ENCODE peak calls at places on chromosomes 2 and 18, in eight cellular contexts. One of them, this sample, is unnamed.

GRCh38 chr2:23708771-23709170 is 218.2 kb downstream of the ATAD2B start:
- DNase-seq in coronary artery: no peak
- DNase-seq in fibroblast of pulmonary artery: no peak
- DNase-seq in amniotic stem cell: no peak
- DNase-seq in NCI-H748 treated with DMSO at 0.1 percent for 48 hours: no peak
- DNase-seq in stimulated activated CD8-positive, alpha-beta memory T cell treated with anti-CD3 and anti-CD28 coated beads, Interleukin-4, amount 100 ng/mL, for 48 hours: no peak
- DNase-seq in T follicular helper cell: no peak
- DNase-seq in right cardiac atrium: no peak
- DNase-seq in this sample: no peak

GRCh38 chr2:199336546-199336945 is 121.2 kb downstream of the SATB2 start:
- DNase-seq in right cardiac atrium: no peak
- DNase-seq in stimulated activated CD8-positive, alpha-beta memory T cell treated with anti-CD3 and anti-CD28 coated beads, Interleukin-4, amount 100 ng/mL, for 48 hours: no peak
- DNase-seq in coronary artery: no peak
- DNase-seq in amniotic stem cell: no peak
- DNase-seq in fibroblast of pulmonary artery: no peak
- DNase-seq in T follicular helper cell: no peak
- DNase-seq in NCI-H748 treated with DMSO at 0.1 percent for 48 hours: no peak
- DNase-seq in this sample: no peak

GRCh38 chr2:119827866-119828507 is 68.3 kb downstream of the PTPN4 start:
- DNase-seq in stimulated activated CD8-positive, alpha-beta memory T cell treated with anti-CD3 and anti-CD28 coated beads, Interleukin-4, amount 100 ng/mL, for 48 hours: no peak
- DNase-seq in fibroblast of pulmonary artery: peak; percentile 24
- DNase-seq in coronary artery: no peak
- DNase-seq in T follicular helper cell: no peak
- DNase-seq in NCI-H748 treated with DMSO at 0.1 percent for 48 hours: no peak
- DNase-seq in amniotic stem cell: no peak
- DNase-seq in right cardiac atrium: no peak
- DNase-seq in this sample: no peak

GRCh38 chr2:226796012-226796839 is 3.4 kb downstream of the IRS1 start:
- DNase-seq in NCI-H748 treated with DMSO at 0.1 percent for 48 hours: no peak
- DNase-seq in right cardiac atrium: peak; percentile 51
- DNase-seq in coronary artery: no peak
- DNase-seq in amniotic stem cell: no peak
- DNase-seq in T follicular helper cell: no peak
- DNase-seq in fibroblast of pulmonary artery: no peak
- DNase-seq in stimulated activated CD8-positive, alpha-beta memory T cell treated with anti-CD3 and anti-CD28 coated beads, Interleukin-4, amount 100 ng/mL, for 48 hours: no peak
- DNase-seq in this sample: no peak

GRCh38 chr2:101546376-101547058 is 71.6 kb upstream of the RFX8 start:
- DNase-seq in right cardiac atrium: no peak
- DNase-seq in fibroblast of pulmonary artery: peak; percentile 53
- DNase-seq in amniotic stem cell: no peak
- DNase-seq in coronary artery: no peak
- DNase-seq in T follicular helper cell: no peak
- DNase-seq in stimulated activated CD8-positive, alpha-beta memory T cell treated with anti-CD3 and anti-CD28 coated beads, Interleukin-4, amount 100 ng/mL, for 48 hours: no peak
- DNase-seq in NCI-H748 treated with DMSO at 0.1 percent for 48 hours: no peak
- DNase-seq in this sample: no peak

GRCh38 chr2:109611467-109612095 is 2.2 kb downstream of the SEPTIN10 start:
- DNase-seq in T follicular helper cell: no peak
- DNase-seq in amniotic stem cell: peak; percentile 52
- DNase-seq in coronary artery: no peak
- DNase-seq in fibroblast of pulmonary artery: peak; percentile 80
- DNase-seq in stimulated activated CD8-positive, alpha-beta memory T cell treated with anti-CD3 and anti-CD28 coated beads, Interleukin-4, amount 100 ng/mL, for 48 hours: no peak
- DNase-seq in right cardiac atrium: no peak
- DNase-seq in NCI-H748 treated with DMSO at 0.1 percent for 48 hours: no peak
- DNase-seq in this sample: no peak

GRCh38 chr18:50558948-50559749 is 738 bp upstream of the MAPK4 start:
- DNase-seq in T follicular helper cell: no peak
- DNase-seq in NCI-H748 treated with DMSO at 0.1 percent for 48 hours: no peak
- DNase-seq in stimulated activated CD8-positive, alpha-beta memory T cell treated with anti-CD3 and anti-CD28 coated beads, Interleukin-4, amount 100 ng/mL, for 48 hours: no peak
- DNase-seq in coronary artery: no peak
- DNase-seq in right cardiac atrium: no peak
- DNase-seq in amniotic stem cell: no peak
- DNase-seq in fibroblast of pulmonary artery: no peak
- DNase-seq in this sample: no peak

GRCh38 chr2:239271471-239272255 is 129.2 kb downstream of the HDAC4 start:
- DNase-seq in T follicular helper cell: no peak
- DNase-seq in coronary artery: peak; percentile 62
- DNase-seq in right cardiac atrium: no peak
- DNase-seq in amniotic stem cell: no peak
- DNase-seq in fibroblast of pulmonary artery: no peak
- DNase-seq in stimulated activated CD8-positive, alpha-beta memory T cell treated with anti-CD3 and anti-CD28 coated beads, Interleukin-4, amount 100 ng/mL, for 48 hours: no peak
- DNase-seq in NCI-H748 treated with DMSO at 0.1 percent for 48 hours: no peak
- DNase-seq in this sample: no peak

GRCh38 chr18:75201936-75202335 is 7.0 kb downstream of the PTGR3 start:
- DNase-seq in amniotic stem cell: no peak
- DNase-seq in NCI-H748 treated with DMSO at 0.1 percent for 48 hours: no peak
- DNase-seq in coronary artery: no peak
- DNase-seq in right cardiac atrium: no peak
- DNase-seq in T follicular helper cell: no peak
- DNase-seq in fibroblast of pulmonary artery: no peak
- DNase-seq in stimulated activated CD8-positive, alpha-beta memory T cell treated with anti-CD3 and anti-CD28 coated beads, Interleukin-4, amount 100 ng/mL, for 48 hours: no peak
- DNase-seq in this sample: no peak

GRCh38 chr2:85890522-85891176 is 1.9 kb upstream of the ST3GAL5 start:
- DNase-seq in fibroblast of pulmonary artery: no peak
- DNase-seq in coronary artery: no peak
- DNase-seq in NCI-H748 treated with DMSO at 0.1 percent for 48 hours: no peak
- DNase-seq in amniotic stem cell: no peak
- DNase-seq in stimulated activated CD8-positive, alpha-beta memory T cell treated with anti-CD3 and anti-CD28 coated beads, Interleukin-4, amount 100 ng/mL, for 48 hours: no peak
- DNase-seq in right cardiac atrium: no peak
- DNase-seq in T follicular helper cell: no peak
- DNase-seq in this sample: no peak

GRCh38 chr2:134372141-134372540 is 118.3 kb downstream of the MGAT5 start:
- DNase-seq in amniotic stem cell: no peak
- DNase-seq in fibroblast of pulmonary artery: no peak
- DNase-seq in NCI-H748 treated with DMSO at 0.1 percent for 48 hours: no peak
- DNase-seq in coronary artery: no peak
- DNase-seq in right cardiac atrium: no peak
- DNase-seq in T follicular helper cell: no peak
- DNase-seq in stimulated activated CD8-positive, alpha-beta memory T cell treated with anti-CD3 and anti-CD28 coated beads, Interleukin-4, amount 100 ng/mL, for 48 hours: no peak
- DNase-seq in this sample: no peak

GRCh38 chr18:48750485-48751175 is 200.1 kb downstream of the SMAD7 start:
- DNase-seq in amniotic stem cell: no peak
- DNase-seq in NCI-H748 treated with DMSO at 0.1 percent for 48 hours: no peak
- DNase-seq in stimulated activated CD8-positive, alpha-beta memory T cell treated with anti-CD3 and anti-CD28 coated beads, Interleukin-4, amount 100 ng/mL, for 48 hours: no peak
- DNase-seq in fibroblast of pulmonary artery: peak; percentile 35
- DNase-seq in T follicular helper cell: no peak
- DNase-seq in coronary artery: no peak
- DNase-seq in right cardiac atrium: peak; percentile 93
- DNase-seq in this sample: no peak

GRCh38 chr2:219886615-219887014 is 259.2 kb downstream of the SLC4A3 start:
- DNase-seq in NCI-H748 treated with DMSO at 0.1 percent for 48 hours: peak; percentile 5
- DNase-seq in fibroblast of pulmonary artery: no peak
- DNase-seq in amniotic stem cell: no peak
- DNase-seq in coronary artery: no peak
- DNase-seq in stimulated activated CD8-positive, alpha-beta memory T cell treated with anti-CD3 and anti-CD28 coated beads, Interleukin-4, amount 100 ng/mL, for 48 hours: no peak
- DNase-seq in T follicular helper cell: no peak
- DNase-seq in right cardiac atrium: no peak
- DNase-seq in this sample: no peak

GRCh38 chr2:96175951-96176350 is 30.7 kb upstream of the DUSP2 start:
- DNase-seq in amniotic stem cell: no peak
- DNase-seq in coronary artery: no peak
- DNase-seq in NCI-H748 treated with DMSO at 0.1 percent for 48 hours: no peak
- DNase-seq in fibroblast of pulmonary artery: peak; percentile 41
- DNase-seq in stimulated activated CD8-positive, alpha-beta memory T cell treated with anti-CD3 and anti-CD28 coated beads, Interleukin-4, amount 100 ng/mL, for 48 hours: no peak
- DNase-seq in right cardiac atrium: no peak
- DNase-seq in T follicular helper cell: no peak
- DNase-seq in this sample: no peak

GRCh38 chr2:172710584-172711024 is 25.0 kb upstream of the RAPGEF4 start:
- DNase-seq in T follicular helper cell: peak; percentile 30
- DNase-seq in fibroblast of pulmonary artery: peak; percentile 56
- DNase-seq in coronary artery: no peak
- DNase-seq in NCI-H748 treated with DMSO at 0.1 percent for 48 hours: peak; percentile 68
- DNase-seq in stimulated activated CD8-positive, alpha-beta memory T cell treated with anti-CD3 and anti-CD28 coated beads, Interleukin-4, amount 100 ng/mL, for 48 hours: peak; percentile 53
- DNase-seq in right cardiac atrium: peak; percentile 42
- DNase-seq in amniotic stem cell: peak; percentile 83
- DNase-seq in this sample: peak; percentile 51

GRCh38 chr18:31497711-31498449 is at the start of gene DSG2:
- DNase-seq in T follicular helper cell: no peak
- DNase-seq in NCI-H748 treated with DMSO at 0.1 percent for 48 hours: no peak
- DNase-seq in amniotic stem cell: no peak
- DNase-seq in coronary artery: no peak
- DNase-seq in right cardiac atrium: peak; percentile 89
- DNase-seq in fibroblast of pulmonary artery: peak; percentile 43
- DNase-seq in stimulated activated CD8-positive, alpha-beta memory T cell treated with anti-CD3 and anti-CD28 coated beads, Interleukin-4, amount 100 ng/mL, for 48 hours: peak; percentile 30
- DNase-seq in this sample: peak; percentile 91

GRCh38 chr2:67304300-67304890 is 92.7 kb upstream of the ETAA1 start:
- DNase-seq in right cardiac atrium: no peak
- DNase-seq in NCI-H748 treated with DMSO at 0.1 percent for 48 hours: no peak
- DNase-seq in stimulated activated CD8-positive, alpha-beta memory T cell treated with anti-CD3 and anti-CD28 coated beads, Interleukin-4, amount 100 ng/mL, for 48 hours: no peak
- DNase-seq in coronary artery: no peak
- DNase-seq in fibroblast of pulmonary artery: no peak
- DNase-seq in amniotic stem cell: no peak
- DNase-seq in T follicular helper cell: no peak
- DNase-seq in this sample: no peak

GRCh38 chr18:24160086-24160485 is 21.2 kb downstream of the CABYR start:
- DNase-seq in coronary artery: no peak
- DNase-seq in T follicular helper cell: no peak
- DNase-seq in right cardiac atrium: no peak
- DNase-seq in stimulated activated CD8-positive, alpha-beta memory T cell treated with anti-CD3 and anti-CD28 coated beads, Interleukin-4, amount 100 ng/mL, for 48 hours: no peak
- DNase-seq in amniotic stem cell: no peak
- DNase-seq in fibroblast of pulmonary artery: no peak
- DNase-seq in NCI-H748 treated with DMSO at 0.1 percent for 48 hours: no peak
- DNase-seq in this sample: no peak

GRCh38 chr2:222915092-222915957 is 54.5 kb downstream of the ACSL3 start:
- DNase-seq in right cardiac atrium: no peak
- DNase-seq in fibroblast of pulmonary artery: peak; percentile 56
- DNase-seq in amniotic stem cell: no peak
- DNase-seq in coronary artery: no peak
- DNase-seq in T follicular helper cell: no peak
- DNase-seq in NCI-H748 treated with DMSO at 0.1 percent for 48 hours: peak; percentile 22
- DNase-seq in stimulated activated CD8-positive, alpha-beta memory T cell treated with anti-CD3 and anti-CD28 coated beads, Interleukin-4, amount 100 ng/mL, for 48 hours: no peak
- DNase-seq in this sample: no peak

GRCh38 chr18:62447652-62448051 is 75.2 kb upstream of the ZCCHC2 start:
- DNase-seq in coronary artery: no peak
- DNase-seq in amniotic stem cell: no peak
- DNase-seq in right cardiac atrium: no peak
- DNase-seq in stimulated activated CD8-positive, alpha-beta memory T cell treated with anti-CD3 and anti-CD28 coated beads, Interleukin-4, amount 100 ng/mL, for 48 hours: no peak
- DNase-seq in T follicular helper cell: no peak
- DNase-seq in NCI-H748 treated with DMSO at 0.1 percent for 48 hours: no peak
- DNase-seq in fibroblast of pulmonary artery: no peak
- DNase-seq in this sample: no peak

GRCh38 chr2:112679484-112679883 is 33.7 kb downstream of the SLC20A1 start:
- DNase-seq in T follicular helper cell: no peak
- DNase-seq in coronary artery: no peak
- DNase-seq in fibroblast of pulmonary artery: no peak
- DNase-seq in NCI-H748 treated with DMSO at 0.1 percent for 48 hours: no peak
- DNase-seq in amniotic stem cell: no peak
- DNase-seq in right cardiac atrium: no peak
- DNase-seq in stimulated activated CD8-positive, alpha-beta memory T cell treated with anti-CD3 and anti-CD28 coated beads, Interleukin-4, amount 100 ng/mL, for 48 hours: no peak
- DNase-seq in this sample: no peak

GRCh38 chr2:112906276-112906675 is 4.7 kb upstream of the IL37 start:
- DNase-seq in stimulated activated CD8-positive, alpha-beta memory T cell treated with anti-CD3 and anti-CD28 coated beads, Interleukin-4, amount 100 ng/mL, for 48 hours: no peak
- DNase-seq in fibroblast of pulmonary artery: no peak
- DNase-seq in right cardiac atrium: no peak
- DNase-seq in amniotic stem cell: no peak
- DNase-seq in coronary artery: no peak
- DNase-seq in T follicular helper cell: no peak
- DNase-seq in NCI-H748 treated with DMSO at 0.1 percent for 48 hours: no peak
- DNase-seq in this sample: no peak

GRCh38 chr2:217975626-217976025 is 27.2 kb downstream of the TNS1 start:
- DNase-seq in right cardiac atrium: no peak
- DNase-seq in T follicular helper cell: no peak
- DNase-seq in coronary artery: no peak
- DNase-seq in amniotic stem cell: no peak
- DNase-seq in stimulated activated CD8-positive, alpha-beta memory T cell treated with anti-CD3 and anti-CD28 coated beads, Interleukin-4, amount 100 ng/mL, for 48 hours: no peak
- DNase-seq in fibroblast of pulmonary artery: no peak
- DNase-seq in NCI-H748 treated with DMSO at 0.1 percent for 48 hours: no peak
- DNase-seq in this sample: no peak

GRCh38 chr2:62423235-62423634 is 82.8 kb downstream of the TMEM17 start:
- DNase-seq in fibroblast of pulmonary artery: peak; percentile 10
- DNase-seq in stimulated activated CD8-positive, alpha-beta memory T cell treated with anti-CD3 and anti-CD28 coated beads, Interleukin-4, amount 100 ng/mL, for 48 hours: peak; percentile 16
- DNase-seq in right cardiac atrium: no peak
- DNase-seq in T follicular helper cell: no peak
- DNase-seq in NCI-H748 treated with DMSO at 0.1 percent for 48 hours: no peak
- DNase-seq in amniotic stem cell: no peak
- DNase-seq in coronary artery: no peak
- DNase-seq in this sample: no peak

GRCh38 chr2:226767056-226767813 is 32.4 kb downstream of the IRS1 start:
- DNase-seq in fibroblast of pulmonary artery: no peak
- DNase-seq in amniotic stem cell: no peak
- DNase-seq in coronary artery: no peak
- DNase-seq in stimulated activated CD8-positive, alpha-beta memory T cell treated with anti-CD3 and anti-CD28 coated beads, Interleukin-4, amount 100 ng/mL, for 48 hours: no peak
- DNase-seq in T follicular helper cell: no peak
- DNase-seq in NCI-H748 treated with DMSO at 0.1 percent for 48 hours: no peak
- DNase-seq in right cardiac atrium: no peak
- DNase-seq in this sample: no peak

GRCh38 chr2:215784371-215784783 is 229.0 kb downstream of the MREG start:
- DNase-seq in NCI-H748 treated with DMSO at 0.1 percent for 48 hours: no peak
- DNase-seq in stimulated activated CD8-positive, alpha-beta memory T cell treated with anti-CD3 and anti-CD28 coated beads, Interleukin-4, amount 100 ng/mL, for 48 hours: no peak
- DNase-seq in T follicular helper cell: no peak
- DNase-seq in amniotic stem cell: peak; percentile 58
- DNase-seq in fibroblast of pulmonary artery: peak; percentile 91
- DNase-seq in coronary artery: no peak
- DNase-seq in right cardiac atrium: peak; percentile 35
- DNase-seq in this sample: no peak

GRCh38 chr2:190720276-190720675 is 71.4 kb downstream of the NAB1 start:
- DNase-seq in T follicular helper cell: no peak
- DNase-seq in fibroblast of pulmonary artery: no peak
- DNase-seq in coronary artery: no peak
- DNase-seq in NCI-H748 treated with DMSO at 0.1 percent for 48 hours: no peak
- DNase-seq in right cardiac atrium: no peak
- DNase-seq in amniotic stem cell: no peak
- DNase-seq in stimulated activated CD8-positive, alpha-beta memory T cell treated with anti-CD3 and anti-CD28 coated beads, Interleukin-4, amount 100 ng/mL, for 48 hours: no peak
- DNase-seq in this sample: no peak

GRCh38 chr2:228417966-228418365 is 236.5 kb upstream of the SPHKAP start:
- DNase-seq in stimulated activated CD8-positive, alpha-beta memory T cell treated with anti-CD3 and anti-CD28 coated beads, Interleukin-4, amount 100 ng/mL, for 48 hours: no peak
- DNase-seq in coronary artery: no peak
- DNase-seq in NCI-H748 treated with DMSO at 0.1 percent for 48 hours: no peak
- DNase-seq in amniotic stem cell: no peak
- DNase-seq in fibroblast of pulmonary artery: no peak
- DNase-seq in right cardiac atrium: no peak
- DNase-seq in T follicular helper cell: no peak
- DNase-seq in this sample: no peak

GRCh38 chr2:11579867-11580659 is 46.2 kb downstream of the GREB1 start:
- DNase-seq in T follicular helper cell: no peak
- DNase-seq in fibroblast of pulmonary artery: no peak
- DNase-seq in stimulated activated CD8-positive, alpha-beta memory T cell treated with anti-CD3 and anti-CD28 coated beads, Interleukin-4, amount 100 ng/mL, for 48 hours: no peak
- DNase-seq in amniotic stem cell: no peak
- DNase-seq in NCI-H748 treated with DMSO at 0.1 percent for 48 hours: no peak
- DNase-seq in coronary artery: no peak
- DNase-seq in right cardiac atrium: no peak
- DNase-seq in this sample: no peak

GRCh38 chr2:176986579-176986978 is 226.0 kb upstream of the HNRNPA3 start:
- DNase-seq in amniotic stem cell: no peak
- DNase-seq in stimulated activated CD8-positive, alpha-beta memory T cell treated with anti-CD3 and anti-CD28 coated beads, Interleukin-4, amount 100 ng/mL, for 48 hours: no peak
- DNase-seq in fibroblast of pulmonary artery: no peak
- DNase-seq in NCI-H748 treated with DMSO at 0.1 percent for 48 hours: no peak
- DNase-seq in coronary artery: no peak
- DNase-seq in T follicular helper cell: no peak
- DNase-seq in right cardiac atrium: no peak
- DNase-seq in this sample: no peak

GRCh38 chr2:169808211-169808610 is 9.5 kb downstream of the SSB start:
- DNase-seq in right cardiac atrium: no peak
- DNase-seq in coronary artery: no peak
- DNase-seq in NCI-H748 treated with DMSO at 0.1 percent for 48 hours: no peak
- DNase-seq in amniotic stem cell: peak; percentile 40
- DNase-seq in fibroblast of pulmonary artery: peak; percentile 57
- DNase-seq in T follicular helper cell: no peak
- DNase-seq in stimulated activated CD8-positive, alpha-beta memory T cell treated with anti-CD3 and anti-CD28 coated beads, Interleukin-4, amount 100 ng/mL, for 48 hours: no peak
- DNase-seq in this sample: no peak

GRCh38 chr2:207428573-207428972 is 101.2 kb upstream of the CREB1 start:
- DNase-seq in NCI-H748 treated with DMSO at 0.1 percent for 48 hours: no peak
- DNase-seq in coronary artery: no peak
- DNase-seq in T follicular helper cell: no peak
- DNase-seq in right cardiac atrium: no peak
- DNase-seq in stimulated activated CD8-positive, alpha-beta memory T cell treated with anti-CD3 and anti-CD28 coated beads, Interleukin-4, amount 100 ng/mL, for 48 hours: no peak
- DNase-seq in fibroblast of pulmonary artery: no peak
- DNase-seq in amniotic stem cell: no peak
- DNase-seq in this sample: no peak

GRCh38 chr2:69589973-69590652 is 53.4 kb downstream of the AAK1 start:
- DNase-seq in T follicular helper cell: no peak
- DNase-seq in amniotic stem cell: no peak
- DNase-seq in NCI-H748 treated with DMSO at 0.1 percent for 48 hours: no peak
- DNase-seq in right cardiac atrium: no peak
- DNase-seq in stimulated activated CD8-positive, alpha-beta memory T cell treated with anti-CD3 and anti-CD28 coated beads, Interleukin-4, amount 100 ng/mL, for 48 hours: peak; percentile 20
- DNase-seq in coronary artery: no peak
- DNase-seq in fibroblast of pulmonary artery: peak; percentile 52
- DNase-seq in this sample: no peak

GRCh38 chr18:75727479-75727878 is 300.0 kb upstream of the SMIM21 start:
- DNase-seq in amniotic stem cell: no peak
- DNase-seq in stimulated activated CD8-positive, alpha-beta memory T cell treated with anti-CD3 and anti-CD28 coated beads, Interleukin-4, amount 100 ng/mL, for 48 hours: peak; percentile 57
- DNase-seq in fibroblast of pulmonary artery: peak; percentile 29
- DNase-seq in right cardiac atrium: peak; percentile 70
- DNase-seq in coronary artery: no peak
- DNase-seq in T follicular helper cell: no peak
- DNase-seq in NCI-H748 treated with DMSO at 0.1 percent for 48 hours: peak; percentile 36
- DNase-seq in this sample: peak; percentile 34